ENCODE peak calls at places on chromosomes 5 and 9, in ten cellular contexts. I is tibial artery; Q is neural crest cell; C is fibroblast of mammary gland; B is CD8-positive, alpha-beta T cell; L is AG10803; D is pancreas; H is neural progenitor cell; J is OCI-LY7; R is AG09319. N is an unnamed sample.

GRCh38 chr9:3992924-3993323 is 306.9 kb downstream of the GLIS3 start:
- DNase-seq in C (peak), H (no peak), J (no peak), L (peak), B (no peak), D (no peak), Q (no peak), R (peak), I (no peak), N (no peak)

GRCh38 chr9:82764270-82764669 is 298.7 kb downstream of the RASEF start:
- DNase-seq in Q (no peak), R (no peak), I (no peak), J (no peak), C (no peak), B (no peak), L (no peak), H (no peak), D (no peak), N (no peak)

GRCh38 chr5:11234501-11234911 is 473.5 kb upstream of the DAP start:
- DNase-seq in I (no peak), H (no peak), J (no peak), R (no peak), Q (no peak), B (no peak), C (no peak), D (no peak), L (no peak), N (no peak)

GRCh38 chr5:9653811-9654210 is 23.7 kb upstream of the TAS2R1 start:
- DNase-seq in B (no peak), J (no peak), H (no peak), D (peak), C (peak), Q (no peak), L (peak), I (no peak), R (peak), N (no peak)

GRCh38 chr9:115117999-115118470 is at the start of gene TNC:
- DNase-seq in H (peak), R (no peak), D (peak), L (peak), I (peak), Q (peak), C (peak), B (no peak), J (no peak), N (no peak)

GRCh38 chr5:73789851-73790281 is 163.9 kb downstream of the ARHGEF28 start:
- DNase-seq in J (no peak), Q (no peak), D (no peak), B (no peak), C (peak), R (no peak), H (no peak), L (no peak), I (no peak), N (no peak)

GRCh38 chr5:8376478-8376877 is 507.5 kb downstream of the MTRR start:
- DNase-seq in B (no peak), H (no peak), D (no peak), I (no peak), C (no peak), L (no peak), R (no peak), Q (no peak), J (no peak), N (no peak)

GRCh38 chr5:6762116-6762515 is 48.9 kb downstream of the TENT4A start:
- DNase-seq in H (no peak), J (no peak), L (no peak), Q (no peak), C (no peak), D (no peak), B (no peak), R (no peak), I (no peak), N (no peak)

GRCh38 chr9:89077519-89077918 is 86.3 kb downstream of the S1PR3 start:
- DNase-seq in D (no peak), R (no peak), C (no peak), H (no peak), Q (no peak), J (peak), I (no peak), L (no peak), B (no peak), N (no peak)

GRCh38 chr5:71828641-71829040 is 109.6 kb downstream of the CARTPT start:
- DNase-seq in Q (no peak), L (peak), J (no peak), R (no peak), B (no peak), I (no peak), D (no peak), C (peak), H (no peak), N (no peak)

GRCh38 chr9:98021306-98022040 is 35.1 kb upstream of the NANS start:
- DNase-seq in J (no peak), I (no peak), D (no peak), C (no peak), L (no peak), B (no peak), H (no peak), R (no peak), Q (no peak), N (no peak)

GRCh38 chr9:6354072-6354686 is 26.0 kb downstream of the TPD52L3 start:
- DNase-seq in J (peak), R (peak), D (no peak), C (peak), Q (peak), L (peak), H (peak), I (no peak), B (no peak), N (peak)

DNA sequence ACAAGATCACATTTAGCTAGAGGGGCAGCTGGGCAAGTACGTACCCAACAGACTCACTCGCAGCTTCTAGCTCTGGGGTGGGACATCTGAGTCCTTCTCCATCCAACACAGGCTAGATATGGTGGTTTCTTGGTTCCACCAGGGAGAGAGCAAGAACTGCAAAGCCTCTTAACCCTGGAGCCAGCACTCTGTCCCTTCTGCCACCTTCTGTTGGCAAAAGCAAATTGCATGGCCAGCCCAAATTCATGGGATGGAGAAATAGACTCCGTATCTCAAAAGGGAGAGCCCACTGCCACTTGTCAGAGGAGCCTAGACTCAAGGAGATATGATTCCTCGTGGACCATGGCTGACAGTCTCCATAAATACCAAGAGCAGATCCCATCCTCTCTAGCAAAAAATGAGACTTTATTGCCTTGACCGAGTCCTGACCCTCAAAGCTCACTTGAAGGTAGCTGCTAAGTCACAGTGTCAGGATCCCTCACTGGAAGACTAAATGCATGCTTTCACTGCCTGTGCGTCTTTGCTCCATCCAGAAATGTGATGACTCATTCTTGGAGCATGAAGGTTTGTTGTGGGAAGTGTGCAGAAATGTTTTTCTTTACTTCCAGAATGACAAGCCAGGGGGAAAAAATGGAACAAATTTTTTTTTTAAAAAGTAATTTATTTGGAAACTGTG is 28.8 kb upstream of the ROR2 start:
- DNase-seq in H (peak), D (no peak), Q (peak), B (no peak), C (peak), L (peak), J (peak), I (no peak), R (no peak), N (no peak)
- TF ChIP-seq CTCF in H (peak), D (no peak), Q (peak), B (no peak), C (peak), L (peak), J (peak), I (no peak), R (peak), N (peak)

DNA sequence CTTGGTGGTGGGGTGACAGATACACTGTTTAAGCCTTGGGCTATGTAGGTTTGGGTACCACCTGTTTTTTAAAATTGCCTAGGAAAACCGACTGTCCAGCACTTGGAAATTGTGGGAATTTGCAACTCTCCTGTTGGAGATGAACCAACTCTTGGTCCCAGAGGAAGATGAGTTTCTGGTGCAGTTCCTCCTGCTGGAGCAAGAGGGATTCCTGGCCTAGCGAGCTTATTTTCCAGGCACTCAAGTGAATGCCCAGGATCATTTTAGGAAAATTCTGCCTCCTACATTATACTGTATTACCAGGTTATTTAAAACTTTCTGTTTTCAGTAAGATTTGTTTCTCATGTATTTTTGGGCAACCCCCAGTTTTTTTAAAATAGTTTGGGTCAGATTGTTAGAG is 33.7 kb downstream of the AP3S1 start:
- DNase-seq in H (peak), I (no peak), B (no peak), Q (no peak), R (no peak), C (peak), D (no peak), J (no peak), L (no peak), N (no peak)
- TF ChIP-seq CTCF in H (peak), I (no peak), B (no peak), Q (no peak), R (no peak), C (peak), D (no peak), J (no peak), L (no peak), N (no peak)

GRCh38 chr5:59955241-59955640 is 61.7 kb upstream of the PDE4D start:
- DNase-seq in B (no peak), I (no peak), R (no peak), H (no peak), Q (no peak), J (no peak), L (no peak), D (no peak), C (no peak), N (no peak)

GRCh38 chr5:59959330-59959729 is 65.8 kb upstream of the PDE4D start:
- DNase-seq in R (no peak), D (no peak), B (no peak), Q (no peak), J (no peak), C (no peak), H (no peak), L (no peak), I (no peak), N (no peak)

GRCh38 chr5:59956130-59956773 is 62.7 kb upstream of the PDE4D start:
- DNase-seq in H (no peak), B (no peak), R (no peak), D (no peak), J (no peak), L (peak), C (no peak), I (no peak), Q (no peak), N (no peak)
- TF ChIP-seq CTCF in H (no peak), B (no peak), R (no peak), D (no peak), J (no peak), L (no peak), C (no peak), I (no peak), Q (no peak), N (no peak)

DNA sequence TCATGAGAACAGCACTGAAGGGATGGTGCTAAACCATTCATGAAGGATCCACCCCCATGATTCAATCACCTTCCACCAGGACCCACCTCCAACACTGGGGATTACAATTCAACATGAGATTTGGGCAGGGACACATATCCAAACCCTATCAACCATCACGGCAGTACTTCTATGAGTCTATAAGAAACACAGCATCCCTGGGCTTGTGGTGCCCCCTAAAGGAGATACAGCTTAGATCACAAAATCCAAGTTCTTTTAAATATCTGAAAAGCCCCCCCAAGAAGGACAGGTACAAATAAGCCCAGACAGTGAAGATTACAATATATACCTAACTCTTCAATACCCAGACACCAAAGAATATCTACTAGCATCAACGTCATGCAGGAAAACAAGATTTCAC is 233.7 kb upstream of the ADRA1B start:
- DNase-seq in H (no peak), D (no peak), Q (no peak), J (no peak), B (no peak), C (no peak), I (no peak), L (no peak), R (no peak), N (no peak)
- TF ChIP-seq CTCF in H (peak), D (no peak), Q (no peak), J (peak), B (no peak), C (no peak), I (no peak), L (no peak), R (no peak), N (no peak)

GRCh38 chr9:37542895-37543294 is 33.3 kb downstream of the FBXO10 start:
- DNase-seq in I (no peak), J (no peak), L (no peak), D (no peak), B (no peak), R (no peak), C (no peak), Q (no peak), H (no peak), N (no peak)

GRCh38 chr9:37539634-37540033 is 36.5 kb downstream of the FBXO10 start:
- DNase-seq in I (no peak), H (no peak), J (no peak), L (no peak), Q (no peak), B (no peak), D (no peak), C (no peak), R (no peak), N (no peak)

GRCh38 chr9:37540634-37541033 is 35.5 kb downstream of the FBXO10 start:
- DNase-seq in R (no peak), I (no peak), Q (no peak), H (no peak), J (no peak), D (peak), L (no peak), B (no peak), C (no peak), N (no peak)

GRCh38 chr9:37542488-37542887 is 33.7 kb downstream of the FBXO10 start:
- DNase-seq in H (no peak), L (no peak), J (no peak), C (no peak), R (no peak), Q (no peak), B (no peak), D (no peak), I (no peak), N (no peak)

GRCh38 chr9:37541465-37541864 is 34.7 kb downstream of the FBXO10 start:
- DNase-seq in I (no peak), H (no peak), D (no peak), Q (no peak), C (no peak), B (no peak), J (no peak), L (no peak), R (no peak), N (no peak)
- TF ChIP-seq CTCF in I (no peak), H (no peak), D (no peak), Q (no peak), C (no peak), B (no peak), J (no peak), L (no peak), R (no peak), N (no peak)

GRCh38 chr5:172710695-172711094 is 60.3 kb downstream of the DUSP1 start:
- DNase-seq in J (no peak), Q (no peak), B (no peak), L (no peak), R (no peak), C (no peak), H (no peak), D (no peak), I (no peak), N (no peak)

GRCh38 chr5:172706796-172707195 is 64.2 kb downstream of the DUSP1 start:
- DNase-seq in D (no peak), R (no peak), H (no peak), I (no peak), L (no peak), C (no peak), Q (no peak), J (no peak), B (no peak), N (no peak)

GRCh38 chr5:172708183-172708505 is 62.9 kb downstream of the DUSP1 start:
- DNase-seq in R (no peak), L (no peak), I (no peak), H (no peak), B (no peak), C (no peak), J (no peak), Q (no peak), D (no peak), N (no peak)

GRCh38 chr5:172705576-172706084 is 64.6 kb downstream of the NEURL1B start:
- DNase-seq in L (no peak), C (peak), D (no peak), R (no peak), H (no peak), J (no peak), B (no peak), Q (no peak), I (no peak), N (no peak)

DNA sequence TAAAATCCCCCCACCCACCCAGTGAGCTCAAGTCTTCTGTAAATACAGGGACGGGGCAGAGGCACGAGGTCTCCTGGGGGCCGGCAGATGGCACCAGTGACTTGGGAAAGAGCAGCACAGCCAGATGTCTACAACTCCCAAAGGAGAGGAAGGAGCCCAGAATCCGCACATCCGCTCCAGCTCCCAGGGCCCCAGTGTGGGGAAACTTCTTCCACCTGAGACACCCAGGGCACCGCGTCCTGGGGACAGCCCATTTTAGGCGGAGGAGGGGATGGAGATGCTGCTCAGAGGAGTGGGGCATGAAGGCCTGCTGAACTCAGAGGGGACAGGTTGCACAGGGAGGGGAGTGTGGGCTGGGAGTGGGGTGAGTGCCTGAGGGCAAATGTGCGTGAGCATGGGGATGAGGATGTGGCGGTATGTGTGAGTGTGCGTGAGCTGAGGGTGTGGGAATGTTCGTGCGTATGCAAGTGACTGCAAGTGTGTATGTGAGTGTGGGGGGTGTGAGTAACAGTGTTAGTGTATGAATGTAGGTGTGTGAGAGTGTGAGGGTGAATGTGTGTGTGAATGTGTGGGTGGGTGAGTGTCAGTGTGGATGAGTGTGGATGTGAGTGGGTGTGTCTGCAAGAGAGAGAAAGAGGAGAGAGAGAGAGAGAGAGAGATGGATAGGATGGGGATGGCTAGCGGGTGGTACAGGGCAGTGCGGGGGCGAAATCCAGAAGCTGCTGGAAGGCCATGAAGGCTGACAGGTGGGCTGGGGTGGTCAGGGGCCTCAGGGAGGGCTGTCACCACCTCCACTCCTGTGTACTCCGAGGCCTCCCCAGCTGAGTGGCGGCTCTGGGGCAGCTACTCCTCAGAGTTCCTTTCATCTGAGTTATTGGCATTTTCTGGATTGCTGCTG is 63.5 kb downstream of the DUSP1 start:
- DNase-seq in C (peak), L (peak), B (no peak), R (no peak), I (no peak), Q (peak), H (peak), J (peak), D (no peak), N (no peak)
- TF ChIP-seq CTCF in C (peak), L (peak), B (no peak), R (peak), I (no peak), Q (peak), H (peak), J (peak), D (no peak), N (peak)

GRCh38 chr5:164420161-164420560 is 914.7 kb downstream of the MAT2B start:
- DNase-seq in I (no peak), H (no peak), J (no peak), L (no peak), R (no peak), Q (no peak), D (no peak), B (no peak), C (no peak), N (no peak)

GRCh38 chr5:164422400-164422799 is 917.0 kb downstream of the MAT2B start:
- DNase-seq in C (peak), L (peak), H (peak), J (no peak), I (no peak), Q (peak), R (no peak), D (no peak), B (no peak), N (no peak)
- TF ChIP-seq CTCF in C (peak), L (no peak), H (peak), J (no peak), I (no peak), Q (peak), R (no peak), D (no peak), B (no peak), N (no peak)